ENCODE peak calls at places on chromosome 6, in ten cellular contexts. T is CD4-positive, alpha-beta T cell; Z is mesothelial cell of epicardium; N is CD8-positive, alpha-beta T cell; J is body of pancreas; V is cardiac fibroblast; S is lower lobe of right lung; R is fibroblast of the aortic adventitia; I is SK-N-SH; Q is foreskin keratinocyte. W is an unnamed sample.

GRCh38 chr6:81808834-81809598 is 56.5 kb upstream of the TENT5A start:
- DNase-seq in T (no peak), Z (no peak), N (no peak), J (no peak), V (peak), S (no peak), R (peak), I (no peak), Q (no peak), W (no peak)

GRCh38 chr6:48144024-48144423 is 33.0 kb upstream of the PTCHD4 start:
- DNase-seq in T (no peak), Z (no peak), N (no peak), J (no peak), V (no peak), S (no peak), R (peak), I (no peak), Q (no peak), W (no peak)

GRCh38 chr6:155224031-155224451 is 39.8 kb upstream of the CLDN20 start:
- DNase-seq in T (no peak), Z (no peak), N (no peak), J (no peak), V (peak), S (no peak), R (peak), I (no peak), Q (peak), W (peak)

GRCh38 chr6:28171271-28171670 is 29.6 kb downstream of the ZKSCAN8 start:
- DNase-seq in T (no peak), Z (no peak), N (no peak), J (no peak), V (no peak), S (no peak), R (no peak), I (no peak), Q (no peak), W (no peak)

GRCh38 chr6:161132384-161132783 is 140.8 kb downstream of the MAP3K4 start:
- DNase-seq in T (no peak), Z (no peak), N (no peak), J (no peak), V (no peak), S (no peak), R (no peak), I (no peak), Q (no peak), W (no peak)

GRCh38 chr6:141421378-141421777 is 711.3 kb upstream of the GJE1 start:
- DNase-seq in T (no peak), Z (no peak), N (no peak), J (no peak), V (peak), S (no peak), R (peak), I (no peak), Q (peak), W (peak)

GRCh38 chr6:99165838-99166237 is 183.6 kb downstream of the FAXC start:
- DNase-seq in T (no peak), Z (no peak), N (no peak), J (no peak), V (no peak), S (no peak), R (no peak), I (no peak), Q (no peak), W (no peak)

GRCh38 chr6:110625883-110626282 is 149.5 kb upstream of the SLC22A16 start:
- DNase-seq in T (no peak), Z (no peak), N (no peak), J (no peak), V (peak), S (no peak), R (peak), I (no peak), Q (peak), W (peak)

GRCh38 chr6:151387581-151387980 is 3.8 kb downstream of the ZBTB2 start:
- DNase-seq in T (no peak), Z (no peak), N (no peak), J (no peak), V (peak), S (no peak), R (peak), I (no peak), Q (peak), W (peak)

GRCh38 chr6:160990847-160991410 is 640 bp upstream of the MAP3K4 start:
- DNase-seq in T (no peak), Z (no peak), N (no peak), J (no peak), V (no peak), S (no peak), R (peak), I (no peak), Q (no peak), W (no peak)

GRCh38 chr6:130185658-130186057 is 37.1 kb downstream of the SAMD3 start:
- DNase-seq in T (no peak), Z (no peak), N (no peak), J (no peak), V (no peak), S (no peak), R (no peak), I (no peak), Q (no peak), W (no peak)

GRCh38 chr6:73451166-73452106 is 661 bp downstream of the CGAS start:
- DNase-seq in T (peak), Z (no peak), N (peak), J (peak), V (peak), S (peak), R (peak), I (peak), Q (peak), W (peak)

GRCh38 chr6:112189494-112189893 is 64.9 kb downstream of the LAMA4 start:
- DNase-seq in T (no peak), Z (no peak), N (no peak), J (no peak), V (no peak), S (no peak), R (peak), I (no peak), Q (no peak), W (peak)

GRCh38 chr6:81304486-81304885 is 448.0 kb downstream of the TENT5A start:
- DNase-seq in T (no peak), Z (no peak), N (no peak), J (no peak), V (peak), S (no peak), R (peak), I (no peak), Q (no peak), W (peak)

GRCh38 chr6:33236852-33237251 is 28.6 kb downstream of the RING1 start:
- DNase-seq in T (no peak), Z (no peak), N (no peak), J (no peak), V (no peak), S (no peak), R (no peak), I (no peak), Q (no peak), W (no peak)

GRCh38 chr6:56450882-56451739 is 191.6 kb downstream of the DST start:
- DNase-seq in T (no peak), Z (no peak), N (no peak), J (peak), V (peak), S (no peak), R (peak), I (no peak), Q (no peak), W (peak)

GRCh38 chr6:98487612-98488011 is 346.8 kb upstream of the POU3F2 start:
- DNase-seq in T (no peak), Z (no peak), N (no peak), J (no peak), V (no peak), S (no peak), R (no peak), I (no peak), Q (no peak), W (no peak)

GRCh38 chr6:89268776-89269175 is 46.3 kb downstream of the GABRR2 start:
- DNase-seq in T (no peak), Z (no peak), N (no peak), J (no peak), V (no peak), S (no peak), R (no peak), I (no peak), Q (no peak), W (no peak)

GRCh38 chr6:51618563-51618962 is 468.9 kb downstream of the PKHD1 start:
- DNase-seq in T (no peak), Z (no peak), N (no peak), J (no peak), V (no peak), S (no peak), R (no peak), I (no peak), Q (no peak), W (peak)

GRCh38 chr6:158660331-158660730 is 10.5 kb downstream of the SYTL3 start:
- DNase-seq in T (no peak), Z (no peak), N (peak), J (peak), V (no peak), S (peak), R (no peak), I (peak), Q (no peak), W (peak)
- TF ChIP-seq CTCF in T (peak), Z (peak), N (peak), J (peak), V (peak), S (peak), R (peak), I (peak), Q (peak), W (peak)

GRCh38 chr6:53860511-53860910 is 65.7 kb downstream of the LRRC1 start:
- DNase-seq in T (no peak), Z (no peak), N (no peak), J (no peak), V (no peak), S (no peak), R (no peak), I (no peak), Q (no peak), W (no peak)

GRCh38 chr6:53861543-53861942 is 66.7 kb downstream of the LRRC1 start:
- DNase-seq in T (no peak), Z (no peak), N (no peak), J (no peak), V (no peak), S (no peak), R (no peak), I (no peak), Q (peak), W (no peak)

GRCh38 chr6:53866231-53866630 is 71.4 kb downstream of the LRRC1 start:
- DNase-seq in T (no peak), Z (no peak), N (no peak), J (no peak), V (peak), S (no peak), R (no peak), I (no peak), Q (no peak), W (no peak)

GRCh38 chr6:53858913-53859312 is 64.1 kb downstream of the LRRC1 start:
- DNase-seq in T (no peak), Z (no peak), N (no peak), J (no peak), V (peak), S (no peak), R (no peak), I (no peak), Q (no peak), W (no peak)

DNA sequence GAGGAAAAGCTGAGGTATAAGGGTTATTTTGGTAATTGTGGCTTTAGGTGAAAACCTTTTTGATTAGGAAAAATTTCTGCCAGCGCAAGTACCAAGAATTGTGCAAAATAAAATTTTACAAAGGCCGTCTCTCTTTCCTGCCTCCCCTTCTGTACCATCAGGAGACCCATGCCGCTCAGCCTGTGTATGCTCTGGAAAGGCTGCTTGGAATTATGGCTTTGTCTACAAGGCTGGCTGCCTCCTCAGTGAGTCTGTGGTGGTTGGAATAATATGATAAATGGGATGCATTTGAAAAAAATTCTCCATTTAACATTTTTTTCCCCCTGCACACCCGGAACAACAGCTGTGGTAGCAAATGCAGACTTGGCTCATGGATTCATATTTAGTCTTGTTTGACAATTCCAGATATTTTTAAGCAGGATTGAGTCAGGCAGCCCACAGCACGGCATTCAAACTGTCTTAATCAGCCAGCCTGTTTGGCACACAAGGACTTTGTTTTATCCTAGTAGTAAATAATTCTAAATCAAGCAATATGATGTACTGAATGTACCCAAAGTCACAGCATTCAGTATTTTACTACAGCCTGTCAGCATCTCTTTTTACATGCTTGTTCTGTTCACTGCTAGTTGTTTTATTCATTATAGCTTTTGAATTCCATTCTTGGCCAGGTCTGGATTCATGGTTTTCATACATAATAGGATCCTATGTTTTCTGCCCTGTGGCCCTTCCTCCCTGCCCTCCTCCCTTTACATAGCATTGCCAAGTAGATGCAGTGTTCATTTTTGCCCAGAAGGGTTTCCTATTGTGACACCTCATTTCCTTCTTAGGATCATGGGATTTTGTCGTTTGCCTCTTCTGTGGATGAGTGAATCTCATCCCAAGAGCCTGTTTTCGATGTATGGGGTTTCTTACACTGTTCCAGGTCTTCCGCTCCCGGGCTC is 68.0 kb downstream of the LRRC1 start:
- DNase-seq in T (no peak), Z (no peak), N (no peak), J (no peak), V (peak), S (no peak), R (peak), I (no peak), Q (peak), W (peak)
- TF ChIP-seq CTCF in T (no peak), Z (no peak), N (no peak), J (no peak), V (no peak), S (no peak), R (no peak), I (no peak), Q (peak), W (no peak)

DNA sequence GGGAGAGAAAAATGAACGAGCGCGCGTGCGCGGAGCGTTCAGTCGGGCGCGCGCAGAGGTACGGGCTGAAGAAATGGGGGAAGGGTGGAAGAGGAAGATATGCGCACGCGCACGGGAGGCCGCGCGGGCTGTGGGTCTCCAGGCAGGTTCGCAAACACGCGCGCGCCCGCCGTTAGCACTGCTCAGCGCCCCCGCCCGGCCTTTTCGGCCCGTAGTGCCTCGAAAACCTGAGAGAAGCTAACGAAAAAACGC is 393 bp downstream of the BCLAF1 start:
- DNase-seq in T (peak), Z (peak), N (peak), J (peak), V (peak), S (peak), R (peak), I (peak), Q (peak), W (peak)
- TF ChIP-seq CTCF in T (no peak), Z (no peak), N (no peak), J (peak), V (no peak), S (peak), R (no peak), I (no peak), Q (no peak), W (no peak)

DNA sequence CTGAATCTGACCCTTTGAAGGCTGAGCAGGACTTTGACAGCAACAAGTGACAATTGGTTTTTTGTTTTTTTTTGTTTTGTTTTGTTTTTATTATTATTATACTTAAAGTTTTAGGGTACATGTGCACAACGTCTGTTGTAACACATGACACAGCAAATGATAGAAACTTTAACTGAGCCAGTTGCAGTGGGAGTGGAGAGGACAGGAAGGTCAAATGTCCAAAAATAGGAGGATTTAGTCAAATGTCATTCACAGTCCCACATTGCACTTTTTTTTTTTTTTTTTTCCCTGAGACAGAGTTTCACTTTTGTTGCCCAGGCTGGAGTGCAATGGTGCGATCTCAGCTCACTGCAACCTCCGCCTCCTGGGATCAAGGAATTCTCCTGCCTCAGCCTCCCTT is 223.0 kb downstream of the HIVEP2 start:
- DNase-seq in T (no peak), Z (no peak), N (no peak), J (no peak), V (no peak), S (no peak), R (no peak), I (no peak), Q (no peak), W (no peak)
- TF ChIP-seq CTCF in T (no peak), Z (no peak), N (no peak), J (no peak), V (no peak), S (no peak), R (no peak), I (no peak), Q (no peak), W (no peak)

GRCh38 chr6:67450641-67451040 is 1184.4 kb upstream of the ADGRB3 start:
- DNase-seq in T (no peak), Z (no peak), N (no peak), J (no peak), V (no peak), S (no peak), R (no peak), I (no peak), Q (no peak), W (no peak)
- TF ChIP-seq CTCF in T (no peak), Z (no peak), N (no peak), J (no peak), V (no peak), S (no peak), R (no peak), I (no peak), Q (no peak), W (no peak)

DNA sequence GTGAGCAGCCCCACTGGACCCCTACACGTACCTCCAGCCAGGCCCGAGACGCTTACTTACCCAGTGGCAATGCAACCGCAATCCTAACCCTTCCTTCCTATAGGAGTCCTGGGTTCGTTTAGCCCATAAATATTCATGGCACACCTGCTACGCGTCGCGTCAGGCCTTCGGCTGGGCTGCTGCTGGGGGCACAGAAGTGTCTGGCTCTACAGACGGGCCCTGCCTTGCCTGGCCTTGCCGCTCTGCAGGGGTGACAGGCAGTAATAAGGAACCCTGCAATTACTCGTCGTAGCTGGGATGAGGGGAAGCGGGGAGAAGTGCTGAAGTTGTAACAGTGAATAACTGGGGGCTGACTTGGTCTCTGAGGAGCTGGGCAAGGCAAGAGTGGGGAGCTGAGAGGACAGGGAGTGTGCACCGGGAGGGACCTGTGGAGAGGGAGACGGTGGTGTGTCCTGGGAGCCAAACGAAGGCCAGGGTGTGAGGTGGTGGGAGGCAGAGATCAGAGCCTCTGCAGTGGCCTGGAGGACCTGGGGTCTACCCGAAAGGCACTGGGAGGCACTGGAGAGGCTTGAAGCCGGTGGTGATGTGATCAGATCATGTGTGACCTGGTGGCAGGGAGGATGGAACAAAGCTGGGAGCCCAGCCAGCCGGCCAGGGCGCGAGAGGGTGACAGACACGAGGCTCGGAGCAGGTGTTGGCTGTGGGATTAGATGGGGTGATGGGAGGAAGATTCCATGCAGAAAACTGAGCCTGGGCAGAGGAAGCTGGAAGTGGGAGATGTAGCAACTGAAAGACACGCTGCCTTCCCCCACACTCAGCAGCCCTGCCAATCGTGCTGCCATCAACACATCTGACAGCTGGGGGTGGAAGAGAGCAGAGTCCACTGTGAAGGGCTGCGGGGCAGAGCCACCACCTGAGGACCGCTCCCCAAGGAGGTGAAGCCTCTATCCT is 36.4 kb downstream of the PSMG4 start:
- DNase-seq in T (no peak), Z (no peak), N (no peak), J (no peak), V (no peak), S (no peak), R (no peak), I (peak), Q (no peak), W (no peak)
- TF ChIP-seq CTCF in T (no peak), Z (no peak), N (no peak), J (no peak), V (no peak), S (no peak), R (peak), I (no peak), Q (peak), W (no peak)

GRCh38 chr6:169022079-169022478 is 231.6 kb downstream of the THBS2 start:
- DNase-seq in T (no peak), Z (no peak), N (no peak), J (no peak), V (no peak), S (no peak), R (no peak), I (peak), Q (no peak), W (no peak)
- TF ChIP-seq CTCF in T (no peak), Z (no peak), N (no peak), J (no peak), V (no peak), S (no peak), R (no peak), I (no peak), Q (peak), W (no peak)

GRCh38 chr6:30981942-30982772 is 1.4 kb upstream of the MUC21 start:
- DNase-seq in T (no peak), Z (no peak), N (no peak), J (peak), V (peak), S (no peak), R (peak), I (no peak), Q (peak), W (peak)
- TF ChIP-seq CTCF in T (no peak), Z (no peak), N (no peak), J (no peak), V (peak), S (no peak), R (peak), I (peak), Q (peak), W (peak)

GRCh38 chr6:40391851-40392595 is 195.1 kb downstream of the LRFN2 start:
- DNase-seq in T (no peak), Z (no peak), N (no peak), J (no peak), V (no peak), S (no peak), R (no peak), I (no peak), Q (no peak), W (no peak)
- TF ChIP-seq CTCF in T (no peak), Z (no peak), N (no peak), J (no peak), V (no peak), S (no peak), R (no peak), I (no peak), Q (no peak), W (no peak)

W was measured in fibroblast of mammary gland.